ENCODE peak calls at places on chromosomes 5 and 9, in nine cellular contexts. C is activated naive CD8-positive, alpha-beta T cell treated with anti-CD3 and anti-CD28 coated beads for 36 hours; V is caudate nucleus; J is activated CD8-positive, alpha-beta memory T cell treated with anti-CD3 and anti-CD28 coated beads for 48 hours; Q is mucosa of descending colon; L is stromal cell of bone marrow; Z is GM12892; S is activated T-cell treated with anti-CD3 and anti-CD28 coated beads for 4 hours; P is Jurkat, Clone E6-1. Y is an unnamed sample.

GRCh38 chr5:51694826-51695225 is 311.6 kb downstream of the ISL1 start:
- DNase-seq in C (no peak), V (no peak), J (no peak), Q (no peak), L (no peak), Z (no peak), S (no peak), P (no peak), Y (no peak)

GRCh38 chr9:77647659-77648457 is at the start of gene GNA14:
- DNase-seq in C (peak), V (no peak), J (no peak), Q (peak), L (no peak), Z (no peak), S (no peak), P (no peak), Y (no peak)

GRCh38 chr5:109695005-109695926 is 5.5 kb downstream of the MAN2A1 start:
- DNase-seq in C (no peak), V (no peak), J (no peak), Q (no peak), L (no peak), Z (no peak), S (no peak), P (no peak), Y (no peak)

GRCh38 chr5:106367281-106367680 is 1303.5 kb downstream of the EFNA5 start:
- DNase-seq in C (no peak), V (no peak), J (no peak), Q (no peak), L (no peak), Z (no peak), S (no peak), P (no peak), Y (no peak)

GRCh38 chr9:129312731-129313130 is 134.7 kb upstream of the IER5L start:
- DNase-seq in C (no peak), V (no peak), J (no peak), Q (no peak), L (no peak), Z (no peak), S (no peak), P (no peak), Y (no peak)

GRCh38 chr5:153660919-153661318 is 170.4 kb downstream of the GRIA1 start:
- DNase-seq in C (no peak), V (no peak), J (no peak), Q (no peak), L (no peak), Z (no peak), S (no peak), P (no peak), Y (no peak)

GRCh38 chr5:159947708-159948358 is 31.6 kb downstream of the ADRA1B start:
- DNase-seq in C (no peak), V (no peak), J (no peak), Q (no peak), L (no peak), Z (no peak), S (no peak), P (no peak), Y (no peak)

GRCh38 chr9:70600479-70600878 is 186.0 kb upstream of the KLF9 start:
- DNase-seq in C (no peak), V (no peak), J (no peak), Q (no peak), L (no peak), Z (no peak), S (no peak), P (no peak), Y (no peak)

GRCh38 chr5:69217154-69217731 is 17.4 kb upstream of the CDK7 start:
- DNase-seq in C (no peak), V (no peak), J (no peak), Q (no peak), L (no peak), Z (no peak), S (peak), P (peak), Y (peak)

GRCh38 chr9:90141723-90142122 is 500.9 kb downstream of the DIRAS2 start:
- DNase-seq in C (no peak), V (no peak), J (no peak), Q (no peak), L (no peak), Z (no peak), S (no peak), P (peak), Y (no peak)

GRCh38 chr9:136003356-136004218 is 42.4 kb upstream of the UBAC1 start:
- DNase-seq in C (no peak), V (no peak), J (no peak), Q (no peak), L (no peak), Z (no peak), S (no peak), P (no peak), Y (no peak)

GRCh38 chr5:103210952-103211351 is 47.6 kb upstream of the MACIR start:
- DNase-seq in C (no peak), V (no peak), J (no peak), Q (no peak), L (no peak), Z (no peak), S (no peak), P (no peak), Y (no peak)

GRCh38 chr9:91546574-91546973 is 122.9 kb upstream of the NFIL3 start:
- DNase-seq in C (no peak), V (no peak), J (no peak), Q (no peak), L (peak), Z (no peak), S (no peak), P (no peak), Y (no peak)

GRCh38 chr9:88577736-88578485 is 42.9 kb downstream of the NXNL2 start:
- DNase-seq in C (no peak), V (no peak), J (no peak), Q (no peak), L (no peak), Z (no peak), S (no peak), P (no peak), Y (no peak)

GRCh38 chr9:78014776-78015175 is 16.8 kb downstream of the GNAQ start:
- DNase-seq in C (no peak), V (no peak), J (no peak), Q (no peak), L (no peak), Z (no peak), S (no peak), P (no peak), Y (no peak)

GRCh38 chr5:142679744-142680143 is 6.1 kb downstream of the FGF1 start:
- DNase-seq in C (no peak), V (no peak), J (no peak), Q (no peak), L (no peak), Z (no peak), S (no peak), P (no peak), Y (no peak)

GRCh38 chr9:96217756-96218693 is 84.0 kb downstream of the HSD17B3 start:
- DNase-seq in C (peak), V (no peak), J (peak), Q (peak), L (no peak), Z (peak), S (peak), P (no peak), Y (peak)

GRCh38 chr9:83538172-83538889 is at the start of gene FRMD3:
- DNase-seq in C (peak), V (no peak), J (no peak), Q (peak), L (no peak), Z (peak), S (no peak), P (peak), Y (peak)

GRCh38 chr5:75034137-75034739 is 18.1 kb downstream of the GCNT4 start:
- DNase-seq in C (peak), V (no peak), J (no peak), Q (no peak), L (no peak), Z (no peak), S (no peak), P (peak), Y (no peak)

GRCh38 chr5:173053041-173053440 is 3.1 kb upstream of the CREBRF start:
- DNase-seq in C (no peak), V (no peak), J (no peak), Q (no peak), L (no peak), Z (no peak), S (no peak), P (no peak), Y (no peak)

GRCh38 chr5:171477101-171477500 is 57.7 kb downstream of the FGF18 start:
- DNase-seq in C (no peak), V (no peak), J (no peak), Q (no peak), L (no peak), Z (no peak), S (no peak), P (no peak), Y (no peak)

GRCh38 chr5:146662229-146662628 is 146.2 kb upstream of the GPR151 start:
- DNase-seq in C (no peak), V (no peak), J (no peak), Q (no peak), L (no peak), Z (no peak), S (no peak), P (peak), Y (no peak)

GRCh38 chr9:80796662-80797426 is 892.5 kb downstream of the TLE1 start:
- DNase-seq in C (no peak), V (no peak), J (no peak), Q (no peak), L (no peak), Z (no peak), S (no peak), P (no peak), Y (no peak)

GRCh38 chr9:125650271-125650737 is 56.7 kb downstream of the MAPKAP1 start:
- DNase-seq in C (peak), V (no peak), J (no peak), Q (no peak), L (no peak), Z (peak), S (no peak), P (no peak), Y (no peak)

GRCh38 chr5:172659909-172660628 is 19.0 kb downstream of the NEURL1B start:
- DNase-seq in C (no peak), V (peak), J (no peak), Q (peak), L (no peak), Z (no peak), S (no peak), P (no peak), Y (no peak)

GRCh38 chr5:16461782-16462181 is 3.8 kb downstream of the ZNF622 start:
- DNase-seq in C (no peak), V (no peak), J (no peak), Q (no peak), L (peak), Z (no peak), S (no peak), P (no peak), Y (no peak)

GRCh38 chr9:124506931-124507879 is at the start of gene NR5A1:
- DNase-seq in C (no peak), V (no peak), J (no peak), Q (peak), L (no peak), Z (no peak), S (no peak), P (no peak), Y (no peak)

GRCh38 chr9:86175223-86175622 is 75.9 kb upstream of the GOLM1 start:
- DNase-seq in C (no peak), V (no peak), J (no peak), Q (no peak), L (no peak), Z (no peak), S (no peak), P (no peak), Y (no peak)

GRCh38 chr5:151022511-151023018 is 2.2 kb downstream of the GPX3 start:
- DNase-seq in C (no peak), V (peak), J (no peak), Q (no peak), L (peak), Z (no peak), S (no peak), P (no peak), Y (no peak)

GRCh38 chr5:137954131-137954879 is 65.0 kb downstream of the PKD2L2 start:
- DNase-seq in C (no peak), V (no peak), J (no peak), Q (no peak), L (peak), Z (no peak), S (no peak), P (no peak), Y (no peak)

GRCh38 chr9:15642369-15642962 is 89.6 kb downstream of the CCDC171 start:
- DNase-seq in C (no peak), V (no peak), J (no peak), Q (no peak), L (peak), Z (no peak), S (no peak), P (peak), Y (no peak)

GRCh38 chr5:94459915-94460314 is 158.5 kb downstream of the KIAA0825 start:
- DNase-seq in C (no peak), V (no peak), J (no peak), Q (no peak), L (no peak), Z (no peak), S (no peak), P (no peak), Y (no peak)

GRCh38 chr5:157607371-157608161 is 32.0 kb upstream of the ADAM19 start:
- DNase-seq in C (peak), V (no peak), J (no peak), Q (peak), L (no peak), Z (no peak), S (peak), P (peak), Y (no peak)

GRCh38 chr9:4588721-4589120 is 73.4 kb upstream of the PLPP6 start:
- DNase-seq in C (no peak), V (no peak), J (no peak), Q (no peak), L (no peak), Z (no peak), S (no peak), P (no peak), Y (no peak)

GRCh38 chr5:141680751-141681201 is 1.3 kb downstream of the ARAP3 start:
- DNase-seq in C (no peak), V (no peak), J (no peak), Q (peak), L (no peak), Z (no peak), S (no peak), P (no peak), Y (no peak)

GRCh38 chr9:121310571-121310970 is 42.6 kb downstream of the GSN start:
- DNase-seq in C (no peak), V (no peak), J (no peak), Q (no peak), L (no peak), Z (no peak), S (no peak), P (no peak), Y (no peak)